ENCODE peak calls at places on chromosomes 11 and 22, in four cellular contexts. C is progenitor cell of endocrine pancreas, H is GM20000, V is cardiac fibroblast. Z is an unnamed sample.
A peak's percentile ranks its signal among the peaks of the same experiment; 100 is the strongest.

GRCh38 chr11:62792193-62792575 is 378 bp upstream of the TMEM223 start:
- DNase-seq in C (no peak), V (no peak), H (no peak), Z (no peak)

GRCh38 chr11:126284829-126285228 is 1.9 kb downstream of the TIRAP start:
- DNase-seq in H (peak; percentile 77), C (no peak), V (peak; percentile 89), Z (no peak)

GRCh38 chr22:20761536-20761935 is 12.4 kb upstream of the SERPIND1 start:
- DNase-seq in V (no peak), C (no peak), H (no peak), Z (no peak)

GRCh38 chr22:38715176-38715764 is 9.5 kb downstream of the GTPBP1 start:
- DNase-seq in H (no peak), C (no peak), V (no peak), Z (no peak)

GRCh38 chr22:23984430-23984829 is 4.5 kb downstream of the GSTT2 start:
- DNase-seq in V (peak; percentile 26), C (no peak), H (peak; percentile 29), Z (no peak)

GRCh38 chr11:110298298-110298765 is 1.9 kb upstream of the RDX start:
- DNase-seq in C (no peak), H (no peak), V (peak; percentile 46), Z (no peak)

GRCh38 chr11:27485930-27486773 is 13.6 kb upstream of the LGR4 start:
- DNase-seq in V (peak; percentile 77), H (peak; percentile 53), C (peak; percentile 27), Z (no peak)

GRCh38 chr11:79121351-79121750 is 319.5 kb downstream of the TENM4 start:
- DNase-seq in C (no peak), V (no peak), H (no peak), Z (no peak)

GRCh38 chr11:119369035-119369925 is 12.2 kb downstream of the USP2 start:
- DNase-seq in V (no peak), H (no peak), C (no peak), Z (no peak)

GRCh38 chr11:65298655-65299179 is 15.9 kb upstream of the CDC42EP2 start:
- DNase-seq in H (no peak), C (no peak), V (peak; percentile 91), Z (no peak)

GRCh38 chr11:36354221-36355003 is 58.3 kb downstream of the PRR5L start:
- DNase-seq in C (no peak), V (peak; percentile 58), H (peak; percentile 51), Z (no peak)

GRCh38 chr11:62632492-62632891 is 10.7 kb upstream of the B3GAT3 start:
- DNase-seq in H (no peak), V (no peak), C (no peak), Z (no peak)

GRCh38 chr11:81112718-81113117 is 1620.9 kb downstream of the FAM181B start:
- DNase-seq in V (no peak), C (no peak), H (no peak), Z (no peak)

GRCh38 chr11:63829823-63830489 is 9.0 kb upstream of the MARK2 start:
- DNase-seq in V (peak; percentile 51), C (no peak), H (no peak), Z (no peak)

GRCh38 chr11:94794287-94795168 is 26.4 kb downstream of the AMOTL1 start:
- DNase-seq in C (no peak), V (peak; percentile 96), H (no peak), Z (no peak)

GRCh38 chr22:33746501-33746928 is 173.8 kb downstream of the LARGE1 start:
- DNase-seq in V (no peak), H (no peak), C (no peak), Z (no peak)

GRCh38 chr11:3133456-3134217 is 31.5 kb downstream of the OSBPL5 start:
- DNase-seq in H (no peak), C (no peak), V (no peak), Z (no peak)

GRCh38 chr11:77039491-77040400 is 5.5 kb downstream of the B3GNT6 start:
- DNase-seq in H (peak; percentile 77), C (no peak), V (peak; percentile 50), Z (no peak)

GRCh38 chr11:1453611-1454386 is 32.8 kb downstream of the MOB2 start:
- DNase-seq in H (peak; percentile 91), C (no peak), V (no peak), Z (no peak)

GRCh38 chr11:15309296-15309695 is 194.6 kb downstream of the INSC start:
- DNase-seq in V (no peak), H (no peak), C (no peak), Z (no peak)

GRCh38 chr11:61650781-61651571 is 29.2 kb upstream of the DAGLA start:
- DNase-seq in C (no peak), V (no peak), H (no peak), Z (no peak)

GRCh38 chr11:134277176-134278001 is 1.2 kb downstream of the GLB1L3 start:
- DNase-seq in V (no peak), H (no peak), C (no peak), Z (no peak)

GRCh38 chr22:37481347-37481907 is 4.8 kb downstream of the MFNG start:
- DNase-seq in C (no peak), V (no peak), H (no peak), Z (no peak)

GRCh38 chr22:35883028-35883620 is 145.5 kb downstream of the RBFOX2 start:
- DNase-seq in H (no peak), V (peak; percentile 62), C (no peak), Z (no peak)

GRCh38 chr11:15093432-15093831 is 20.0 kb downstream of the CALCB start:
- DNase-seq in V (no peak), C (no peak), H (no peak), Z (no peak)

GRCh38 chr22:18031670-18032454 is 7.5 kb upstream of the MICAL3 start:
- DNase-seq in H (no peak), V (peak; percentile 84), C (no peak), Z (no peak)

GRCh38 chr11:24739637-24740036 is 242.8 kb downstream of the LUZP2 start:
- DNase-seq in H (no peak), C (no peak), V (no peak), Z (no peak)

GRCh38 chr11:14764213-14764898 is 120.8 kb downstream of the PDE3B start:
- DNase-seq in C (no peak), H (no peak), V (no peak), Z (no peak)

GRCh38 chr11:119551726-119552510 is 128.9 kb upstream of the THY1 start:
- DNase-seq in H (no peak), C (no peak), V (no peak), Z (no peak)

GRCh38 chr11:46977038-46977818 is 40.7 kb downstream of the CSTPP1 start:
- DNase-seq in C (no peak), V (no peak), H (no peak), Z (no peak)

GRCh38 chr22:19085233-19086043 is 36.8 kb downstream of the DGCR2 start:
- DNase-seq in C (no peak), V (peak; percentile 54), H (peak; percentile 81), Z (no peak)

GRCh38 chr11:2569321-2569721 is 124.5 kb downstream of the KCNQ1 start:
- DNase-seq in C (no peak), V (no peak), H (no peak), Z (no peak)

GRCh38 chr11:119371778-119372182 is 9.7 kb downstream of the USP2 start:
- DNase-seq in H (no peak), C (no peak), V (no peak), Z (no peak)

GRCh38 chr11:112542479-112542878 is 281.8 kb upstream of the PLET1 start:
- DNase-seq in H (no peak), C (no peak), V (no peak), Z (no peak)

GRCh38 chr11:29530961-29531360 is 485.9 kb downstream of the KCNA4 start:
- DNase-seq in H (no peak), V (no peak), C (no peak), Z (no peak)

DNA sequence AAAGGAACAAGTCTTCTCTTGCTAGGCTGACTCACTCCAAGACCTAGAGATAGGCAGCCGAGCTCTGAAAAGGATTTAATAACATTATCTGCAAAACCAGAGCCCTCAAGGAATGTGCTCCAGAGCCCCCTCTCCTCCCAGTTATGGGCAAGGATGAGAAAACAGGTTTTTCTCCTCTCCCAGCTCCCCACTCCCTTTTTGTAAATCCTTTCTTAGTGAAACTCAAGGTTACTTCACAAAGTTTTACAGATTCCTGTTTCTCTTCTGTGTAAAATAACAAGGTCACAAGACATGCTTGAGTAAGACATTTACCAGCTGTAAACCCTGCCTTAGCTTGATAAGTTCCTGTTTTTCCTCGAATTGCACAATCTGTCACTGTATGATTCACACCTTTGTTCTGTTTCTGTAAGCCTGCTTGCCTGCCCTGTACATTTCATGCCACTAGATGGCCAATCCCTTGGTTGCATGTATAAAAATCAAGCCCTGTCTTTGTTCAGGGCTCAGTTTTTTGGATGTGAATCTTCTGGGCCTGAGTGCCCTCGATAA is 489.4 kb downstream of the KCNA4 start:
- DNase-seq in V (peak; percentile 93), C (no peak), H (no peak), Z (no peak)
- TF ChIP-seq CTCF in V (peak; percentile 82), C (peak; percentile 41), H (peak; percentile 6), Z (no peak)

DNA sequence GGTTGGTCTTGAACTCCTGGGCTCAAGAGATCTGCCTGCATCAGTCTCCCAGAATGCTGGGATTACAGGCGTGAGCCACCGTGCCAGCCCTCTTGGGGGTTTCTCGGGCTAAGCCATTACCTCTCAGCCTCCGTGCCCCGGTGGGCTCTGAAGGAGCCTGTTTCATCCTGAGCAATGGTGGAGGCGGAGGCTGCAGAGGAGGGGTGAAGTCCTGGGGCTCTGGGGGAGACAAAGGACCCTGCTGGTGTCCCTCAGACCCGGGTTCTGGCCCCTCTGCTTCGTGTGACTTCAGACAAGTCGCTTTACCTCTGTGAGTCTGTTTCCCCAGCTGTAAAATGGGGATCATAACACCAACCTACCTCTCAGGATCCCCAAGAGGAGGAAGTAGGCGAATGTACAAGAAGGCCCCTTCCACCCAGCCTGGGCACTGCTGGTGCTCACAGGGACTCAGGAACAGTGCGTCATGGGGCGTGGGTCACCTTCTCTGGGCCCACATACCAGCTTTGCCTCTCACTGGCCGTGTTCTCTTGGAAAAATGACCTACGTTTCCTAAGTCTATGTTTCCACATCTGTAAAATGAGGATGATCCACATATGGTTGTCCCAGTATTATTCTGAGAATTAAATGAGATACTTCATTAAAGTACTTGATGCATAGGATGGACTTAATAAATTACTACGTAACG is 36.8 kb downstream of the RIBC2 start:
- DNase-seq in C (no peak), H (no peak), V (no peak), Z (no peak)
- TF ChIP-seq CTCF in C (no peak), H (no peak), V (no peak), Z (no peak)

DNA sequence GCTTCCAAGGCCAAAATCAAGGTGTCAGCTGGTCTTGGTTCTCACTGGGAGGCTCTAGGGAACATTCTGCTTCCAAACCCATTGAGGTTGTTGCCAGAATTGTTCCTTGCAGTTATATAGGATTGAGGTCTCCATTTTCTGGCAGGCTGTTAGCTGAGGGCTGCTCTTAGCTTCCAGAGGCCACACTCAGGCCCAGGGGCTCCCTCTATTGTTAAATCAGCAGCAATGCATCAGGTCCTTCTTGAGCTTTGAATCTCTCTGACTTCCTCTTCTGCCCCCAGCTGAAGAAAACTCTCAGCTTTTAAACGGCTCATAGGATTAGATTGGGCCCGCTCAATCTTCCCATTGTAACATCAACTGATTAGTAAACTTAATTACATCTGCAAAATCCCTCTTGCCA is 39.3 kb upstream of the BSX start:
- DNase-seq in V (peak; percentile 71), H (peak; percentile 73), C (no peak), Z (no peak)
- TF ChIP-seq CTCF in V (peak; percentile 83), H (peak; percentile 50), C (peak; percentile 61), Z (no peak)

DNA sequence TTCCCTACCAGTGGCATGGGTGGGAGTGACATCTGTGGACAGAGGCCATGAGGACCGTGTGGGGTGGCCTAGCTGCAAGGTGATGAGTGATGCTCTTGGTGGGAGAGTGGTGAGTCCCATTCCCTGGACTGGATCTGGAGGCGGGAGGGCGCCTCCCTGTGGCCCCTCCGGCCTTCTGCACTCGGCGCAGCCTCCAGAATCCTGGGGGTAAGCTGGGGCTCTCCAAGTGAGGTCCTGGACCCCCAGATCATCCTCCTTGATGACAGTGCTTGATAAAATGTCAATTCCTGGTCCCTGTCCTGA is 32.3 kb upstream of the PRR5 start:
- DNase-seq in V (no peak), C (no peak), H (no peak), Z (no peak)
- TF ChIP-seq CTCF in V (peak; percentile 12), C (peak; percentile 53), H (no peak), Z (no peak)

GRCh38 chr11:9663699-9664275 is at the start of gene SWAP70:
- DNase-seq in C (peak; percentile 95), V (peak; percentile 94), H (peak; percentile 93), Z (peak; percentile 81)
- TF ChIP-seq CTCF in C (peak; percentile 59), V (peak; percentile 60), H (no peak), Z (no peak)